ENCODE peak calls at places on chromosomes 7 and 10, in six cellular contexts. A, Y, O, Q, M and T are unnamed samples.

GRCh38 chr7:76011437-76011836 is 17.0 kb upstream of the TMEM120A start:
- DNase-seq in A (no peak), Y (no peak), O (no peak), Q (peak; percentile 93), M (no peak), T (no peak)

GRCh38 chr7:18520450-18521235 is 25.1 kb downstream of the HDAC9 start:
- DNase-seq in A (no peak), Y (no peak), O (no peak), Q (peak; percentile 72), M (no peak), T (no peak)

GRCh38 chr7:114922652-114923402 is 933 bp downstream of the MDFIC start:
- DNase-seq in A (no peak), Y (peak; percentile 45), O (peak; percentile 9), Q (peak; percentile 89), M (peak; percentile 53), T (no peak)

GRCh38 chr7:49001610-49002033 is 77.3 kb downstream of the CDC14C start:
- DNase-seq in A (no peak), Y (peak; percentile 75), O (no peak), Q (no peak), M (peak; percentile 10), T (peak; percentile 2)

GRCh38 chr10:131406676-131407392 is 95.3 kb upstream of the TCERG1L start:
- DNase-seq in A (no peak), Y (no peak), O (no peak), Q (no peak), M (no peak), T (no peak)

GRCh38 chr10:18880530-18880929 is 168.1 kb upstream of the MALRD1 start:
- DNase-seq in A (no peak), Y (peak; percentile 32), O (no peak), Q (no peak), M (no peak), T (no peak)

GRCh38 chr10:70858759-70859158 is 29.6 kb downstream of the PCBD1 start:
- DNase-seq in A (no peak), Y (no peak), O (no peak), Q (no peak), M (no peak), T (no peak)

GRCh38 chr7:127530148-127530547 is 55.2 kb downstream of the GCC1 start:
- DNase-seq in A (no peak), Y (no peak), O (no peak), Q (no peak), M (no peak), T (no peak)

GRCh38 chr10:130454543-130455000 is 318.4 kb downstream of the GLRX3 start:
- DNase-seq in A (no peak), Y (no peak), O (no peak), Q (no peak), M (no peak), T (no peak)

GRCh38 chr7:9097565-9098060 is 664.2 kb downstream of the NXPH1 start:
- DNase-seq in A (no peak), Y (no peak), O (no peak), Q (no peak), M (no peak), T (no peak)

GRCh38 chr7:30164567-30164966 is 29.8 kb downstream of the MTURN start:
- DNase-seq in A (peak; percentile 34), Y (peak; percentile 67), O (no peak), Q (peak; percentile 77), M (peak; percentile 57), T (no peak)

GRCh38 chr7:121383235-121383634 is 12.9 kb downstream of the FAM3C start:
- DNase-seq in A (no peak), Y (no peak), O (no peak), Q (no peak), M (no peak), T (no peak)

GRCh38 chr10:97499561-97500296 is 1.0 kb downstream of the UBTD1 start:
- DNase-seq in A (peak; percentile 64), Y (peak; percentile 32), O (no peak), Q (peak; percentile 78), M (peak; percentile 17), T (no peak)

GRCh38 chr7:131533566-131534561 is 22.6 kb downstream of the PODXL start:
- DNase-seq in A (no peak), Y (no peak), O (no peak), Q (no peak), M (no peak), T (no peak)

GRCh38 chr7:107506683-107507339 is 37.0 kb downstream of the GPR22 start:
- DNase-seq in A (no peak), Y (no peak), O (no peak), Q (no peak), M (no peak), T (peak; percentile 72)

GRCh38 chr10:1094112-1095057 is 38.2 kb downstream of the WDR37 start:
- DNase-seq in A (no peak), Y (no peak), O (no peak), Q (no peak), M (no peak), T (no peak)

GRCh38 chr10:14137391-14137790 is 193.3 kb downstream of the FRMD4A start:
- DNase-seq in A (no peak), Y (no peak), O (no peak), Q (no peak), M (no peak), T (no peak)

GRCh38 chr10:124296121-124296812 is 122.5 kb downstream of the OAT start:
- DNase-seq in A (no peak), Y (no peak), O (no peak), Q (peak; percentile 49), M (no peak), T (no peak)

GRCh38 chr7:29410981-29411380 is 152.7 kb upstream of the PRR15 start:
- DNase-seq in A (no peak), Y (no peak), O (no peak), Q (no peak), M (no peak), T (no peak)

GRCh38 chr10:13812804-13813203 is 226.0 kb downstream of the PRPF18 start:
- DNase-seq in A (no peak), Y (no peak), O (no peak), Q (no peak), M (no peak), T (no peak)

GRCh38 chr10:71241899-71242620 is 29.7 kb downstream of the UNC5B start:
- DNase-seq in A (no peak), Y (no peak), O (no peak), Q (no peak), M (no peak), T (no peak)

GRCh38 chr10:128723631-128724205 is 597.5 kb upstream of the MKI67 start:
- DNase-seq in A (no peak), Y (no peak), O (no peak), Q (no peak), M (no peak), T (no peak)
- H3K27ac ChIP-seq in A (no peak overlapping the region), Y (no peak overlapping the region), O (no peak overlapping the region), Q (no peak overlapping the region), M (no peak overlapping the region), T (no peak overlapping the region)

DNA sequence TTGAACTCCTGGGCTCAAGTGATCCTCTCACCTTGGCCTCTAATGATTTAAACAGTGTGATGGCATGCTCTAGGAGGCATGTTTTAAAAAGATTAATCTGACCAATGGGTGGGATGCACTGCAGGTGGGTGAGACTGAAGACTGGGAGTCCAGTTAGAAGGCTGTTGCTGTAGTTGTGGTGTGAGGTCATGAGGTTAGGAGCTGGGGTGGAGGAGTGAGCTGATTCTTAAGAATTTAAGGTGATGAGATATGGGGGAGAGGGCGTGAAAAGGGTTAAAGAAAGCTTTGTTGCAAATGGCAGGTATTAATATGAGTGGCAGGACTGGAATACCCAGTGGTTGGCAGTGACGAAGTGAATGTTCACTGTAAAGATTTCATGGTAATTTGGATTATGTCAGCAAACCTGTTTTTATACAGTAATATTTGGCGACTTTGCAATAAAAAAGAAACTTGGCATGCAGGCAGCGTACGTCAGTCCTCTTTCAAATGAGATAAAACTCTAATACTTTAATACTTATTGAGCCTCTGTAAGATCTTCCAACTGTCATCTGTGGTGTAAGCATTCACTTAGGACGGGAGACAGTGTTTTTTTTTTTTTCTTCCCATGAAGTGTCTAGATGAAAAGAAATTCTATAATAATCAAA is 72.8 kb upstream of the MTPN start:
- DNase-seq in A (no peak), Y (no peak), O (no peak), Q (no peak), M (no peak), T (no peak)
- H3K27ac ChIP-seq in A (no peak overlapping the region), Y (no peak overlapping the region), O (no peak overlapping the region), Q (no peak overlapping the region), M (no peak overlapping the region), T (no peak overlapping the region)

GRCh38 chr7:77406421-77406820 is 9.7 kb downstream of the GSAP start:
- DNase-seq in A (no peak), Y (no peak), O (no peak), Q (no peak), M (no peak), T (no peak)
- H3K27ac ChIP-seq in A (no peak overlapping the region), Y (no peak overlapping the region), O (no peak overlapping the region), Q (no peak overlapping the region), M (peak overlapping the region; percentile 75), T (no peak overlapping the region)

DNA sequence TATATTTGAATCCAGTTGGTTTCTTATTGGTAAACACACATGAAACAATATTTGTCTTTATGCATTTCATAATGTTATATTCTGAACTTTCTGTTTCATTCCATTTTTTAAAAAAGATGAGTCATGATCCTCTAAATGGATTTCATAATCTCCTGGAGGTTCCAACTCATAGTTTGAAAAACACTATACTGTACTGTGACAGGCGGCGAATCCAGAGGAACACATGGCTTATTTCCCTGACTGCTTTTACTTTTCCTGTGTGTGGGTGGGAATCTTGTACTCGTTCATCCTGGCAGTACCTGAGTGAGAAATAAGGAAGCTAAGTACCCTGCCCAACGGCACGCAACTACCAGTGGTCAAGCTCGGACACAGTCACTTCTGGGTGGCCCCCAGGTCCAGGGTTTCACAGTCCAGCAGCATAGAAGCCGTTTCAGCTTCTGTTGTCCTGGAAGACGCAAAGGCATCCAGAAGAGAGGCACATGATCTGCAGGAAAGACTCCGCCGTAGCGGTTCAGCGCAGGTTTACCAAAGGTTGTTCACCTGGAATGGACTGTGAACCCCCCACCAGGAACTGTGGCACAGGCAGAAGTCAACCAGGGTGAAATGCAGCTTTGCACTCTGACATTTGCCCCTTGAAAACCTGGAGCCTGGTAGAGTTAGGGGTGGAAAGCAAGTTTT is 117.7 kb downstream of the CCNY start:
- DNase-seq in A (no peak), Y (no peak), O (no peak), Q (peak; percentile 82), M (no peak), T (no peak)
- H3K27ac ChIP-seq in A (peak overlapping the region; percentile 94), Y (no peak overlapping the region), O (no peak overlapping the region), Q (peak overlapping the region; percentile 51), M (peak overlapping the region; percentile 53), T (no peak overlapping the region)

GRCh38 chr7:129169705-129170319 is 18.6 kb upstream of the SMO start:
- DNase-seq in A (no peak), Y (peak; percentile 45), O (no peak), Q (no peak), M (no peak), T (no peak)
- H3K27ac ChIP-seq in A (no peak overlapping the region), Y (no peak overlapping the region), O (no peak overlapping the region), Q (no peak overlapping the region), M (no peak overlapping the region), T (no peak overlapping the region)